ENCODE peak calls at places on chromosomes 1 and 21, in ten cellular contexts. Z, I, U, M, Q, Y, G, V, N and E are unnamed samples.

GRCh38 chr1:22203335-22203734 is 60.4 kb upstream of the WNT4 start:
- DNase-seq in Z (no peak), I (no peak), U (no peak), M (no peak), Q (no peak), Y (no peak), G (no peak), V (no peak), N (no peak), E (no peak)

GRCh38 chr21:38170283-38170682 is 86.5 kb upstream of the KCNJ15 start:
- DNase-seq in Z (no peak), I (peak; percentile 57), U (peak; percentile 56), M (no peak), Q (peak; percentile 26), Y (peak; percentile 25), G (peak; percentile 54), V (no peak), N (no peak), E (no peak)

GRCh38 chr1:200951016-200951415 is 56.3 kb downstream of the INAVA start:
- DNase-seq in Z (no peak), I (no peak), U (no peak), M (no peak), Q (no peak), Y (no peak), G (no peak), V (no peak), N (no peak), E (no peak)

GRCh38 chr1:116572079-116572478 is 1.3 kb upstream of the CD58 start:
- DNase-seq in Z (no peak), I (no peak), U (no peak), M (no peak), Q (no peak), Y (no peak), G (no peak), V (no peak), N (no peak), E (no peak)

GRCh38 chr1:53532912-53533311 is 73.7 kb downstream of the DMRTB1 start:
- DNase-seq in Z (no peak), I (no peak), U (no peak), M (no peak), Q (no peak), Y (no peak), G (no peak), V (no peak), N (no peak), E (no peak)

GRCh38 chr1:181469829-181470228 is 13.5 kb upstream of the CACNA1E start:
- DNase-seq in Z (peak; percentile 45), I (no peak), U (no peak), M (no peak), Q (peak; percentile 82), Y (no peak), G (no peak), V (no peak), N (no peak), E (no peak)

GRCh38 chr1:224623310-224623714 is 7.2 kb downstream of the CNIH3 start:
- DNase-seq in Z (no peak), I (no peak), U (no peak), M (no peak), Q (no peak), Y (no peak), G (no peak), V (no peak), N (no peak), E (no peak)

GRCh38 chr1:114130846-114131525 is 22.7 kb downstream of the SYT6 start:
- DNase-seq in Z (no peak), I (no peak), U (no peak), M (no peak), Q (no peak), Y (no peak), G (no peak), V (peak; percentile 11), N (no peak), E (no peak)

GRCh38 chr1:44801491-44802305 is 1.5 kb downstream of the PLK3 start:
- DNase-seq in Z (peak; percentile 46), I (no peak), U (peak; percentile 54), M (no peak), Q (peak; percentile 25), Y (no peak), G (no peak), V (peak; percentile 70), N (peak; percentile 43), E (no peak)

GRCh38 chr21:34795152-34796141 is 126.7 kb downstream of the CLIC6 start:
- DNase-seq in Z (no peak), I (peak; percentile 38), U (no peak), M (no peak), Q (peak; percentile 68), Y (no peak), G (no peak), V (no peak), N (no peak), E (no peak)

GRCh38 chr1:40877681-40878080 is 15.5 kb upstream of the CITED4 start:
- DNase-seq in Z (peak; percentile 48), I (peak; percentile 44), U (no peak), M (no peak), Q (no peak), Y (no peak), G (peak; percentile 39), V (peak; percentile 90), N (no peak), E (no peak)

GRCh38 chr1:93967276-93967675 is 58.0 kb upstream of the GCLM start:
- DNase-seq in Z (no peak), I (no peak), U (no peak), M (no peak), Q (no peak), Y (no peak), G (no peak), V (no peak), N (no peak), E (no peak)

GRCh38 chr1:5742801-5743200 is 249.4 kb downstream of the NPHP4 start:
- DNase-seq in Z (no peak), I (no peak), U (peak; percentile 38), M (no peak), Q (no peak), Y (no peak), G (no peak), V (peak; percentile 54), N (no peak), E (no peak)
- H3K27me3 ChIP-seq in Z (no peaks in the 10 kb centered on the region), I (peaks cover 17% of the 10 kb centered on the region), U (peaks cover 30% of the 10 kb centered on the region), M (no peaks in the 10 kb centered on the region), Q (no peaks in the 10 kb centered on the region), Y (peaks cover 84% of the 10 kb centered on the region), G (no peaks in the 10 kb centered on the region), V (peaks cover 28% of the 10 kb centered on the region), N (no peaks in the 10 kb centered on the region), E (peaks cover 6% of the 10 kb centered on the region)

GRCh38 chr1:216894499-216894898 is 171.3 kb upstream of the ESRRG start:
- DNase-seq in Z (no peak), I (no peak), U (no peak), M (no peak), Q (no peak), Y (no peak), G (no peak), V (no peak), N (no peak), E (no peak)
- H3K27ac ChIP-seq in Z (no peak overlapping the region), I (no peak overlapping the region), U (no peak overlapping the region), M (no peak overlapping the region), Q (no peak overlapping the region), Y (no peak overlapping the region), G (no peak overlapping the region), V (no peak overlapping the region), N (no peak overlapping the region), E (no peak overlapping the region)

DNA sequence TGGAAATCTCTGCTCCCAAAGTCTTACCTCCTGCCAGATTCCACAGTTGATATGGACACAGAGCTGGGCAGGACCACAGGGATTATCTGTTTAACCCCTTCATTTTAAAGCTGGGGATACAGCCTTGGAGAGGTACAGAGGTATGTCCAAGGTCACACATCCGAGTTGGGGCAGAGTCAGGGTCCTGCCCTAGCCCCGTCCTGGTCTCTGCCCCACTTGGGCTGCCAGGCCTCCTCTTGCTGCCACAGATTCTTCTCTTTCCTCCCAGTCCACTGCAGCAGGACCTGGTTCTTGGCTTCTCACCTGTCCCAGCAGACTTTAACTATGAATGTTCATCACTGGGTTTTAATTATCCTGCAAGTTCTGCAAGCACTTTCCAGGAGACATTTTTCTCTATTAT is 258.3 kb downstream of the MATN1 start:
- DNase-seq in Z (peak; percentile 6), I (no peak), U (no peak), M (no peak), Q (no peak), Y (no peak), G (no peak), V (peak; percentile 19), N (no peak), E (no peak)
- H3K27me3 ChIP-seq in Z (no peaks in the 10 kb centered on the region), I (no peaks in the 10 kb centered on the region), U (peaks cover 8% of the 10 kb centered on the region), M (no peaks in the 10 kb centered on the region), Q (no peaks in the 10 kb centered on the region), Y (peaks cover 83% of the 10 kb centered on the region), G (no peaks in the 10 kb centered on the region), V (no peaks in the 10 kb centered on the region), N (no peaks in the 10 kb centered on the region), E (peaks cover 4% of the 10 kb centered on the region)

GRCh38 chr1:32239335-32239734 is 7.7 kb upstream of the FAM167B start:
- DNase-seq in Z (no peak), I (no peak), U (no peak), M (no peak), Q (no peak), Y (no peak), G (no peak), V (no peak), N (no peak), E (no peak)
- H3K27ac ChIP-seq in Z (peak overlapping the region; percentile 86), I (peak overlapping the region; percentile 83), U (no peak overlapping the region), M (no peak overlapping the region), Q (no peak overlapping the region), Y (no peak overlapping the region), G (no peak overlapping the region), V (peak overlapping the region; percentile 91), N (no peak overlapping the region), E (no peak overlapping the region)

GRCh38 chr21:45256021-45256911 is 31.4 kb downstream of the POFUT2 start:
- DNase-seq in Z (no peak), I (no peak), U (no peak), M (no peak), Q (no peak), Y (no peak), G (no peak), V (no peak), N (no peak), E (no peak)
- H3K27me3 ChIP-seq in Z (no peaks in the 10 kb centered on the region), I (peaks cover 40% of the 10 kb centered on the region), U (peaks cover 46% of the 10 kb centered on the region), M (no peaks in the 10 kb centered on the region), Q (no peaks in the 10 kb centered on the region), Y (peaks cover 88% of the 10 kb centered on the region), G (no peaks in the 10 kb centered on the region), V (peaks cover 38% of the 10 kb centered on the region), N (no peaks in the 10 kb centered on the region), E (no peaks in the 10 kb centered on the region)

DNA sequence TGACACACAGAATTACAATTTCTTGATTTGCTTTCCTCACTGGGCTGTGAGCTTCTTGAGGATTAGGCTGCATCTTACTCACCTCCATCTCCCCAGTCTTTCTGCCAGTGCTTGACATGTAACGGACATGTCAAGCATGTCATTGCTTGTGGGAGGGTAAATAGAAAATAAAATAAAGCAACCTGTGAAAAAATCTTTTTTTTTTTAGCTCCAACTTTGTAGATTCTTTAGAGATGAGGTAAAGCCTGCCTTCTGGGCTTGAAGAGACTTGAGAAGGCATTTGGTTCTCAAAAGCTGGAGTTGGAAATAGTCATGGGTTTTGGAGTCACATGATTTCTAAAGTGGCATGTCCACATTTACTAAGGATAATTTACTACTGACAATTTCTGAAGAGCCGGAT is 158.1 kb downstream of the PLXNA2 start:
- DNase-seq in Z (no peak), I (no peak), U (no peak), M (no peak), Q (no peak), Y (no peak), G (no peak), V (no peak), N (no peak), E (no peak)
- H3K27ac ChIP-seq in Z (no peak overlapping the region), I (no peak overlapping the region), U (peak overlapping the region; percentile 22), M (no peak overlapping the region), Q (no peak overlapping the region), Y (peak overlapping the region; percentile 32), G (peak overlapping the region; percentile 78), V (peak overlapping the region; percentile 48), N (no peak overlapping the region), E (no peak overlapping the region)